ENCODE peak calls at places on chromosomes 16 and 17, in six cellular contexts. B is endodermal cell, Y is thoracic aorta, Q is H9, C is mucosa of descending colon, Z is IMR-90. D is an unnamed sample. For H3K9me3, the result is how much of the 10 kb centered on the place peaks cover.

GRCh38 chr16:54286330-54287017 is at the start of gene IRX3:
- DNase-seq in B (peak), Y (no peak), Q (peak), C (no peak), Z (peak), D (no peak)

GRCh38 chr16:85628651-85629050 is 15.5 kb downstream of the GSE1 start:
- DNase-seq in B (peak), Y (no peak), Q (no peak), C (no peak), Z (no peak), D (no peak)

GRCh38 chr17:59165933-59166342 is 10.4 kb downstream of the PRR11 start:
- DNase-seq in B (peak), Y (no peak), Q (peak), C (no peak), Z (peak), D (peak)

GRCh38 chr17:13503526-13503925 is 98.2 kb downstream of the HS3ST3A1 start:
- DNase-seq in B (no peak), Y (no peak), Q (no peak), C (no peak), Z (no peak), D (no peak)

GRCh38 chr16:30985401-30986128 is 558 bp downstream of the HSD3B7 start:
- DNase-seq in B (peak), Y (no peak), Q (peak), C (peak), Z (no peak), D (no peak)

GRCh38 chr16:84583995-84584394 is 33.9 kb downstream of the COTL1 start:
- DNase-seq in B (no peak), Y (no peak), Q (no peak), C (no peak), Z (no peak), D (no peak)

GRCh38 chr16:19710991-19711545 is 7.0 kb downstream of the KNOP1 start:
- DNase-seq in B (no peak), Y (no peak), Q (no peak), C (no peak), Z (no peak), D (no peak)

GRCh38 chr16:4056161-4057105 is 59.8 kb downstream of the ADCY9 start:
- DNase-seq in B (no peak), Y (no peak), Q (no peak), C (no peak), Z (no peak), D (no peak)

GRCh38 chr16:81657224-81657623 is 121.9 kb upstream of the PLCG2 start:
- DNase-seq in B (no peak), Y (no peak), Q (no peak), C (no peak), Z (no peak), D (no peak)

GRCh38 chr16:26456074-26456473 is 610.7 kb upstream of the C16orf82 start:
- DNase-seq in B (no peak), Y (no peak), Q (no peak), C (no peak), Z (no peak), D (no peak)

GRCh38 chr17:17216776-17217175 is 10.6 kb upstream of the PLD6 start:
- DNase-seq in B (no peak), Y (no peak), Q (peak), C (no peak), Z (no peak), D (no peak)

GRCh38 chr16:47731252-47731651 is 270.1 kb downstream of the PHKB start:
- DNase-seq in B (no peak), Y (no peak), Q (no peak), C (no peak), Z (peak), D (peak)

GRCh38 chr17:8991514-8992285 is 26.2 kb upstream of the PIK3R5 start:
- DNase-seq in B (peak), Y (no peak), Q (peak), C (peak), Z (peak), D (no peak)

GRCh38 chr16:16025214-16025968 is 76.0 kb downstream of the ABCC1 start:
- DNase-seq in B (no peak), Y (no peak), Q (no peak), C (no peak), Z (peak), D (no peak)

GRCh38 chr16:2769675-2770056 is 7.4 kb downstream of the ELOB start:
- DNase-seq in B (peak), Y (no peak), Q (no peak), C (peak), Z (no peak), D (no peak)

GRCh38 chr17:978110-979093 is 1.2 kb downstream of the NXN start:
- DNase-seq in B (peak), Y (no peak), Q (no peak), C (peak), Z (peak), D (no peak)

GRCh38 chr17:57755479-57756070 is 10.5 kb upstream of the CCDC182 start:
- DNase-seq in B (peak), Y (no peak), Q (no peak), C (no peak), Z (no peak), D (no peak)

GRCh38 chr17:76240461-76241204 is at the start of gene RNF157:
- DNase-seq in B (peak), Y (no peak), Q (peak), C (peak), Z (peak), D (no peak)

GRCh38 chr16:75402821-75403475 is 30.4 kb downstream of the CFDP1 start:
- DNase-seq in B (no peak), Y (no peak), Q (no peak), C (no peak), Z (peak), D (no peak)

GRCh38 chr17:44830359-44831269 is 527 bp upstream of the GJC1 start:
- DNase-seq in B (peak), Y (no peak), Q (peak), C (no peak), Z (no peak), D (no peak)

GRCh38 chr16:2926660-2927646 is 15.2 kb downstream of the FLYWCH1 start:
- DNase-seq in B (peak), Y (peak), Q (peak), C (peak), Z (peak), D (peak)

GRCh38 chr16:2333772-2334379 is 6.7 kb downstream of the ABCA3 start:
- DNase-seq in B (no peak), Y (no peak), Q (no peak), C (no peak), Z (no peak), D (peak)

GRCh38 chr16:27677300-27677699 is 127.4 kb downstream of the KATNIP start:
- DNase-seq in B (no peak), Y (no peak), Q (no peak), C (no peak), Z (peak), D (no peak)

GRCh38 chr16:35706901-35707300 is 2247.5 kb downstream of the TP53TG3F start:
- DNase-seq in B (no peak), Y (no peak), Q (no peak), C (no peak), Z (no peak), D (no peak)

GRCh38 chr17:81253358-81254131 is 14.4 kb downstream of the NDUFAF8 start:
- DNase-seq in B (peak), Y (no peak), Q (no peak), C (peak), Z (peak), D (no peak)

GRCh38 chr16:1972490-1972877 is 631 bp downstream of the TBL3 start:
- DNase-seq in B (no peak), Y (no peak), Q (no peak), C (peak), Z (no peak), D (no peak)

GRCh38 chr17:48611681-48612455 is 1.1 kb upstream of the HOXB7 start:
- DNase-seq in B (peak), Y (no peak), Q (peak), C (peak), Z (no peak), D (no peak)

GRCh38 chr17:80252871-80253270 is 7.8 kb upstream of the RNF213 start:
- DNase-seq in B (peak), Y (no peak), Q (peak), C (peak), Z (no peak), D (no peak)

GRCh38 chr17:36127199-36127881 is 23.7 kb downstream of the CCL4 start:
- DNase-seq in B (no peak), Y (no peak), Q (no peak), C (no peak), Z (no peak), D (no peak)

DNA sequence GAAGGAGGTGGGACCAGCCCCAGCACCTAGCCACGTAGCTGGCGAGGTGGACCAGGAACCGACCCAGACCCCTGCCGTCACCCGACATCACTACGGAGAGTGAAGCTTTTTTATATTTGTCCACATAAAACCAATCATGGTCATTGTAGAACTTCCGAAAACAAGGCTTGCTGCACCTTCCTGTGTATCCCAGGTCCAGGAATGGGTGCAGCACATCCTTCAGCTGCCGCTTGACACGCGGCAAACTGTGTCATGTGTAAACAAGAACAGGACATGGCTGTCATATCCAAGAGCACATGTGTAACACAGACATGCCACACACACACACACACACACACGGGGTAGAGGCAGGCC is 1.4 kb downstream of the HBQ1 start:
- DNase-seq in B (no peak), Y (no peak), Q (no peak), C (no peak), Z (no peak), D (no peak)
- TF ChIP-seq CTCF in B (no peak), Y (no peak), Q (no peak), C (no peak), Z (no peak), D (no peak)

GRCh38 chr17:10077561-10078299 is 120.7 kb downstream of the GAS7 start:
- DNase-seq in B (no peak), Y (no peak), Q (no peak), C (no peak), Z (no peak), D (no peak)

GRCh38 chr17:10087333-10087732 is 111.1 kb downstream of the GAS7 start:
- DNase-seq in B (peak), Y (no peak), Q (no peak), C (no peak), Z (no peak), D (no peak)

GRCh38 chr17:10081571-10082169 is 116.7 kb downstream of the GAS7 start:
- DNase-seq in B (peak), Y (no peak), Q (no peak), C (no peak), Z (no peak), D (no peak)

GRCh38 chr17:10083864-10084263 is 114.5 kb downstream of the GAS7 start:
- DNase-seq in B (no peak), Y (no peak), Q (no peak), C (no peak), Z (no peak), D (no peak)

GRCh38 chr17:10082795-10083194 is 115.6 kb downstream of the GAS7 start:
- DNase-seq in B (no peak), Y (no peak), Q (no peak), C (no peak), Z (no peak), D (no peak)
- H3K9me3 ChIP-seq in B (under half), Y (under half), Q (under half), C (under half), Z (under half), D (under half)

DNA sequence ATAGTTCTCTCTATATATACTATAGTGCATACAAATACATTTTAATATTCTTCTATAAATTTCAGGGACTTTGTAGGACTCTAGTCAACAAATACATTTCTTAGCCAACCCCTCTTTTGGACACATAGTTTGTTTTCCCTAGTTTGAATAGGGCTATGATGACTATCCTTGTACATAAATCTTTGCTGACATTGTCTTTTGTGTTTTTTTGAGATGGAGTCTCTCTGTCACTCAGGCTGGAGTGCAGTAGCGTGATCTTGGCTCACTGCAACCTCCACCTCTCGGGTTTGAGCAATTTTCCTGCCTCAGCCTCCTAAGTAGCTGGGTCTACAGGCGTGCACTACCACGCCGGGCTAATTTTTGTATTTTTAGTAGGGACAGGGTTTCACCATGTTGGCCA is 3.3 kb downstream of the ANKS4B start:
- DNase-seq in B (no peak), Y (no peak), Q (no peak), C (no peak), Z (no peak), D (no peak)
- TF ChIP-seq CTCF in B (no peak), Y (no peak), Q (no peak), C (no peak), Z (no peak), D (no peak)

GRCh38 chr16:68563631-68564366 is 24.7 kb downstream of the ZFP90 start:
- DNase-seq in B (no peak), Y (no peak), Q (no peak), C (no peak), Z (no peak), D (no peak)

DNA sequence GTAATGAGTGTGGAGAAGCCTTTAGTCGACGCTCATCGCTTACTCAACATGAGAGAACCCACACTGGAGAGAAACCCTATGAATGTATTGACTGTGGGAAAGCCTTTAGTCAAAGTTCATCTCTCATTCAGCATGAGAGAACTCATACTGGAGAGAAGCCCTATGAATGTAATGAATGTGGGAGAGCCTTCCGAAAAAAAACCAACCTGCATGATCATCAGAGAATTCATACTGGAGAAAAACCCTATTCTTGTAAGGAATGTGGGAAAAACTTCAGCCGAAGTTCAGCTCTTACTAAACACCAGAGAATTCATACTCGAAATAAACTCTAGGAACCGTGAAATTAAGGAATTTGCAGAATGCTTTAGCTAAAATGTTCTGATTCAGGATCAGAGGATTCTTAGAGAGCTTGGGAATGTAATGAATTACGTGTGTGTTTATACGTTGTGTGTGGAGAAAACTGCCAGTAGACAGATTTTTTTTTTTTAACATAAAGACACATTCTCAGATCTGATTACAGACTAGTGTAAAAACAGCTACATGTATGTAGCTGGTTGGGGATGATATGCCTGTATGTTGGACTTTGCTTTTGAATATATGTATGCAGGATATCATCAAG is 25.4 kb downstream of the ZFP90 start:
- DNase-seq in B (no peak), Y (no peak), Q (no peak), C (no peak), Z (peak), D (no peak)
- H3K9me3 ChIP-seq in B (half or more), Y (half or more), Q (half or more), C (half or more), Z (half or more), D (half or more)

GRCh38 chr17:49898547-49899490 is 51.0 kb upstream of the TAC4 start:
- DNase-seq in B (peak), Y (no peak), Q (peak), C (no peak), Z (no peak), D (no peak)
- TF ChIP-seq CTCF in B (peak), Y (no peak), Q (peak), C (no peak), Z (no peak), D (no peak)

GRCh38 chr16:13607289-13607688 is 312.7 kb upstream of the ERCC4 start:
- DNase-seq in B (no peak), Y (no peak), Q (no peak), C (no peak), Z (no peak), D (no peak)
- H3K9me3 ChIP-seq in B (under half), Y (under half), Q (under half), C (under half), Z (under half), D (under half)

GRCh38 chr17:78798695-78799559 is 16.9 kb upstream of the CYTH1 start:
- DNase-seq in B (no peak), Y (no peak), Q (no peak), C (no peak), Z (peak), D (no peak)
- TF ChIP-seq CTCF in B (peak), Y (no peak), Q (peak), C (no peak), Z (peak), D (peak)

GRCh38 chr16:68574479-68574878 is 35.4 kb downstream of the ZFP90 start:
- DNase-seq in B (no peak), Y (no peak), Q (peak), C (no peak), Z (no peak), D (no peak)
- H3K9me3 ChIP-seq in B (half or more), Y (half or more), Q (half or more), C (half or more), Z (half or more), D (half or more)